ENCODE peak calls at places on chromosomes 2 and 18, in seven cellular contexts. H is small intestine, J is colonic mucosa, I is iPS DF 6.9, W is right cardiac atrium, G is GM23338, A is pancreas. R is an unnamed sample. For H3K4me1, the result is how much of the 10 kb centered on the place peaks cover.

GRCh38 chr18:29285471-29285870 is 1108.5 kb upstream of the CDH2 start:
- DNase-seq in H (no peak), I (no peak), A (no peak), W (no peak), J (no peak), G (no peak), R (no peak)

GRCh38 chr2:186991766-186992417 is 142.9 kb upstream of the ZSWIM2 start:
- DNase-seq in H (no peak), W (no peak), G (no peak), J (no peak), I (no peak), A (no peak), R (no peak)

GRCh38 chr18:40079786-40080185 is 1875.2 kb upstream of the PIK3C3 start:
- DNase-seq in G (no peak), I (no peak), W (no peak), J (no peak), H (no peak), A (no peak), R (no peak)

GRCh38 chr2:103788875-103789715 is 1027.3 kb downstream of the TMEM182 start:
- DNase-seq in G (peak), A (peak), I (peak), H (peak), J (no peak), W (no peak), R (no peak)

GRCh38 chr18:801137-801536 is 10.9 kb downstream of the YES1 start:
- DNase-seq in G (no peak), A (no peak), H (no peak), I (no peak), W (no peak), J (no peak), R (no peak)

GRCh38 chr2:40118622-40119021 is 333.3 kb downstream of the SLC8A1 start:
- DNase-seq in A (no peak), H (peak), J (peak), G (no peak), W (no peak), I (no peak), R (no peak)

GRCh38 chr2:26150243-26150642 is 22.6 kb upstream of the GAREM2 start:
- DNase-seq in H (no peak), I (no peak), G (no peak), J (no peak), W (no peak), A (no peak), R (no peak)

GRCh38 chr2:180021850-180022249 is 14.8 kb upstream of the CWC22 start:
- DNase-seq in I (no peak), G (no peak), J (no peak), H (no peak), W (no peak), A (no peak), R (no peak)

GRCh38 chr2:170679607-170680079 is 35.5 kb upstream of the SP5 start:
- DNase-seq in A (no peak), H (peak), G (peak), W (no peak), I (no peak), J (peak), R (no peak)

GRCh38 chr2:144849612-144850011 is 329.7 kb upstream of the ZEB2 start:
- DNase-seq in J (no peak), A (no peak), W (no peak), G (no peak), I (no peak), H (peak), R (no peak)

GRCh38 chr2:190867182-190867581 is 13.4 kb upstream of the GLS start:
- DNase-seq in A (no peak), J (no peak), H (no peak), W (no peak), I (no peak), G (no peak), R (no peak)

GRCh38 chr2:20438334-20439192 is 8.3 kb upstream of the RHOB start:
- DNase-seq in W (no peak), I (no peak), G (no peak), J (no peak), H (peak), A (peak), R (no peak)

GRCh38 chr2:132439703-132440398 is 23.2 kb downstream of the GPR39 start:
- DNase-seq in G (no peak), I (no peak), J (no peak), W (no peak), A (no peak), H (no peak), R (no peak)

GRCh38 chr2:142525720-142526119 is 351.7 kb upstream of the KYNU start:
- DNase-seq in W (no peak), A (no peak), G (no peak), H (no peak), J (no peak), I (no peak), R (no peak)

GRCh38 chr2:146944601-146945000 is 900.2 kb upstream of the ACVR2A start:
- DNase-seq in W (no peak), J (no peak), I (no peak), G (no peak), A (no peak), H (no peak), R (no peak)

GRCh38 chr2:11583840-11584529 is 50.1 kb downstream of the GREB1 start:
- DNase-seq in I (no peak), A (peak), H (peak), J (peak), G (peak), W (peak), R (peak)

GRCh38 chr2:26609839-26610277 is 31.3 kb downstream of the CIB4 start:
- DNase-seq in I (no peak), W (no peak), J (no peak), G (no peak), A (no peak), H (no peak), R (no peak)

GRCh38 chr18:7417742-7418141 is 149.4 kb upstream of the PTPRM start:
- DNase-seq in G (no peak), W (no peak), I (no peak), A (no peak), J (no peak), H (no peak), R (no peak)

GRCh38 chr2:11129598-11130449 is 25.4 kb upstream of the SLC66A3 start:
- DNase-seq in W (peak), G (peak), J (peak), A (peak), H (peak), I (no peak), R (peak)

GRCh38 chr2:200380833-200381542 is 74.5 kb downstream of the SPATS2L start:
- DNase-seq in H (no peak), I (no peak), J (no peak), W (no peak), G (no peak), A (no peak), R (no peak)

GRCh38 chr2:164839914-164840457 is 1.6 kb downstream of the COBLL1 start:
- DNase-seq in G (no peak), J (no peak), H (peak), A (peak), W (no peak), I (no peak), R (no peak)
- H3K4me3 ChIP-seq in G (peak), J (peak), H (peak), A (peak), W (peak), I (no peak), R (no peak)

DNA sequence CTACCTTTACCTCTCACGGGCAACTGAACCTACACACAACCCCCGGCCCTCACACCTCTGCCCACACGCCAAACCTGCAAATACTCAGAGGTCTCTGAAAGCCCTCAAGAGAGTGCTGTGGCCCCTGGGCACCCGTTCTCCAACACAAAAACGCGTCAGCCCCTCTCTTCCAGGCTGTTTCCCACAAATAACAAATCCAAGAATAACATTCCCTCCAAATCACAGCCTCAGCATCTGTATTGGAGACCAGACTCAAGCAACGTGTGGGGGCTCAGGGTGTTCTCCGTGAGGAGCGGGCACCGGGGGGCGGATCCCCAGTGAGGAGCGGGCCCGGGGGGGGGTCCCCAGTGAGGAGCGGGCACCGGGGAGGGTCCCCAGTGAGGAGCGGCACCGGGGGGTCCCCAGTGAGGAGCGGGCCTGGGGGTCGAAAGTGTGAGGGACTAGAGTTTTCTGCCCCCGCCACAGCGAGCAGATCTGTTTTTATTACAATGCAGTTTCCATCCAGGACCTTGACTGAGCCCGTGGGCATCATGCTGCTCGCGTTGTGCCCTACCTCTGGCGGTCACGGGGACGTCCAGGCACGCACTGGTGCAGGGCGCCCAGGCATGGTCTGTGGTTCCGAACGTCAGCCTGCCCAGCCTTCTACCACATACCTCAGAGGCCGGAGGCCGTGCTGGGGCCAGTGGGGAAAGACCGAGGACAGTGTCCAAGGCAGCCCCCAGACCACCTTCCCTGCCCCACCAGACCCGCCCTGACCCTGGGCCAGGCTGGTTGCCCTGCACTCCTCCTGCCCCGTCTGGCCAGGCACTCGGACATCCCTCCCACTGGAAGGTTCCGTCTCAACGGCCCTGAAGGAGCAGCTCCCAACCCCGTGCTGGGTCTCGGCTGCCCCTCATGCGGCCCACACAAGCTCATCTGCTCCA is 33.1 kb downstream of the SLC66A2 start:
- DNase-seq in J (no peak), W (no peak), I (no peak), H (no peak), G (no peak), A (peak), R (no peak)
- H3K4me1 ChIP-seq in J (under half), W (under half), I (under half), H (under half), G (under half), A (under half), R (under half)

GRCh38 chr2:172106128-172106961 is 3.6 kb upstream of the DLX2 start:
- DNase-seq in H (peak), W (peak), J (no peak), I (no peak), G (peak), A (peak), R (peak)

GRCh38 chr2:172109670-172110421 is 7.1 kb upstream of the DLX2 start:
- DNase-seq in G (peak), A (no peak), J (no peak), I (no peak), W (peak), H (peak), R (peak)

GRCh38 chr2:172108587-172108930 is 5.9 kb upstream of the DLX2 start:
- DNase-seq in H (no peak), J (no peak), A (no peak), I (no peak), G (peak), W (no peak), R (no peak)

GRCh38 chr2:172109256-172109655 is 6.6 kb upstream of the DLX2 start:
- DNase-seq in G (peak), H (no peak), W (no peak), J (no peak), I (no peak), A (no peak), R (no peak)

DNA sequence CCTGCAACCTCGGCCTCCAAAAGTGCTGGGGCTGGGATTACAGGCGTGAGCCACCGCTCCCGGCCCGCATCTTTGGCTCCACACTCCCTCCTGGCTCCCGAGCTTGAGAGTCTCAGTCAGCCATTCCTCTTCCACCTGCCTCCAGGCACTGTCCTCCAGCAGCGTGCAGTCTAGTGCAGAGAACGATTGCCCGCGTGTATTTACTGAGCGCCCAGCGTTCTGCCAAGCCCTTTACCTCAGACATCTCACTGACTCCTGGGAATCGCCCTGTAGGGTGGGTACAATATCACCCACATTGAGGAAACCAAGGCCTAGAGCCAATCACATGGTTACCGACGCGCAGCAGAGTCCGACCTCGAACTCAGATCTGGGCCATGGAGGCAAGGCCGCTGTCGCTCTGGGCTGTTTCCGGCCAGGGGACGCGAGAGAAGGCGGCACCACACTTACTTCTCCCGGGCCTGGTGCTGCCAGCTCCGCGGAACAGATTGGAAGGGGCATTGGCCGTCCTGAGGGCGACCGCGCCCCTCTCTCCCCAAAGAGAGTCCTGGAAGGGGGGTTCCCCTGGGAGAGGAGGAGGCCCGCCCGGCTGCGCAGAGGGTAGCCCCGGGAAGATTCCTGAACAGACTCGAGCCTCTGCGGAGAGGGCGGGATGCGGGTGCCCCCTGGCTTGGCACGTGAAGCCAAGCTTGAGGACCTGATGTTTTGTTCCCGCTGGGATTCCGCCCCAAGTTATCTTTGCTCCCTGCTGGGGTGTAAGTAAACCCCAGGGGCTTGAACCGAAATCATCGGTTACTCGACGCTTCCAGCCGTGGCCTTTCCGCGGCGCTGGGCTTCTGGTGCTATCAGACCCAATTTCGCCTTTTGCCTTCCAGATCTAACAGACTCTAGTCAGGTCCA is 5.2 kb upstream of the DLX2 start:
- DNase-seq in I (no peak), A (no peak), W (peak), J (no peak), H (no peak), G (peak), R (no peak)
- H3K4me3 ChIP-seq in I (no peak), A (no peak), W (no peak), J (no peak), H (no peak), G (peak), R (no peak)

GRCh38 chr2:101516833-101517690 is 42.1 kb upstream of the RFX8 start:
- DNase-seq in G (no peak), W (no peak), I (no peak), A (no peak), J (no peak), H (peak), R (no peak)

GRCh38 chr2:101515512-101515911 is 40.6 kb upstream of the RFX8 start:
- DNase-seq in G (no peak), A (no peak), I (no peak), J (no peak), H (no peak), W (peak), R (no peak)

GRCh38 chr2:101518470-101519172 is 43.7 kb upstream of the RFX8 start:
- DNase-seq in A (peak), I (no peak), H (peak), J (peak), G (peak), W (peak), R (no peak)

GRCh38 chr2:101517753-101518152 is 42.8 kb upstream of the RFX8 start:
- DNase-seq in J (no peak), G (peak), H (peak), W (no peak), I (peak), A (no peak), R (no peak)

GRCh38 chr2:101516349-101516748 is 41.4 kb upstream of the RFX8 start:
- DNase-seq in G (peak), A (no peak), I (no peak), J (no peak), W (no peak), H (no peak), R (no peak)
- H3K4me1 ChIP-seq in G (under half), A (under half), I (under half), J (under half), W (under half), H (under half), R (under half)

DNA sequence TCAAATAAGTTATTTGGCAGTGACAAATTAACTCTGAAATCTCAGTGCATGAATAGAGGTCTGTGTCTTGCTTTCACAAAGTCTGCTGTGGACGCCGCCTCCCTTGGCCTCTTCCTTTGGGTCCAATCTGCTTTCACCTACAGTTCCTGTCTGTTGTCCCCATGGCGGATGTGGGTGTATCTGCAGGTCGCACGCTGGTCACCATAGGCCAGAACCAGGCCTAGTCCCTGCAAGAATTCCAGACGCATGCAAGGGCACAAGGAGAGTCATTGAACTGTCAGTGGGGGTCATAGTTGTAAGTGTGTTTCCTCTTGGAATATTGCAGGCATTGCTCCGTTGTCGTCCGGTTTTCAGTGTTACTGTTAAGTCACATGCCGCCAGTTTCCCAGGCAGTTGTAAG is 7.4 kb downstream of the SOCS6 start:
- DNase-seq in A (peak), G (no peak), J (no peak), H (no peak), W (peak), I (no peak), R (no peak)
- H3K4me3 ChIP-seq in A (no peak), G (no peak), J (no peak), H (no peak), W (no peak), I (no peak), R (no peak)

GRCh38 chr2:53913721-53914120 is 54.0 kb upstream of the GPR75 start:
- DNase-seq in H (no peak), I (no peak), A (no peak), W (no peak), G (no peak), J (no peak), R (no peak)

GRCh38 chr2:53907582-53907981 is 47.8 kb upstream of the GPR75 start:
- DNase-seq in I (no peak), W (no peak), G (no peak), A (no peak), J (no peak), H (no peak), R (no peak)

DNA sequence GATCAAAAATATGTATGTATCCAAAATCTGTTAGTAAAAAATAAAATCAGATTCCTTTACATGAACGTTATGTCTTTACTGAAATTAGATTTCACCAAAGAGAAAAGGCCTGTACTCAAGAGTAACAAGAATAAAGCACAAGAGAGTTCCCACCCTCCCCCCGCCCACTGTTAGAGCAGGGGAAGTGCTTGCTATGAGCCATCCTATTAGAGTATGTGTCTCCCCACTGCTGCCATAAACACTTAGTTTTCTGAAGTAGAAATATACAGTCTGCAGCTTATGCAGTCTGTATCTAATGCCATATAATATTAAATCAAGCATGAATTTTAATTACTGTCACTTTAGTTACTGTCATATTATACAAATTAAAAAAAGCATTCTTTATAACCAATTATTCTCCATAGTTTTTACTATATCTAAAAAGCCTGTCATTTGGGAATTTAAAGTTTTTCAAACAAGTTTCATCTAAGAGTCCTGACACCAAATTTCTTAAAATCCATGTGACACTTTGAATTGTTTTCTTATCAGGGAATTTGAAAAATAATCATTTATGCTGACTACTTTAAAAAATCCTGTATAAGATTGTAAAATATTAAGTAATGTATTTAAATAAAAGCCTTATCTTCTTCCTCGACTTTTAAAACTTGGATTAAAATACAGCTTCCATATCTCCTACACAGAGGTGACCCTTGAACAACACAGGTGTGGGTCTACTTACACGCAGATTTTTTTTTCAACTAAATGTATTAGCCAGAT is 51.8 kb upstream of the GPR75 start:
- DNase-seq in A (no peak), W (no peak), J (no peak), G (peak), H (no peak), I (no peak), R (no peak)
- H3K4me1 ChIP-seq in A (under half), W (under half), J (under half), G (under half), H (under half), I (under half), R (under half)

DNA sequence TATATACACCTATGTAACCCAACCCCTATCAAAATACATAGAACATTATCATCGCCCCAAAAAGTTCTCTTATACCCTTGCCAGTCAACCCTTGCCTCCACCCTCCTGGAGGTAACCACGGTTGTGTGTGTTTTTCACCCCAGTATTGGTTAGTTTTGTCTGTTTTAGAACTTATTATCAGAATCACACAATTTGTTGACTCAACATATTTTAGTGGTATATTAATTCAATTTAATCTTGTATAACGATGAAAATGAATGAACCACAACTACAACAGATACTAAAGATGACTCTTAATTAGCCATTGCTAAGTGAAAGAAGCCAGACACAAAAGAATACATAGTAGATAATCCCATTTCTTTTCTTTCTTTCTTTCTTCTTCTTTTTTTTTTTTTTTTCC is 19.3 kb downstream of the ACOXL start:
- DNase-seq in I (no peak), J (no peak), A (no peak), H (no peak), G (no peak), W (no peak), R (no peak)
- H3K4me3 ChIP-seq in I (no peak), J (no peak), A (no peak), H (no peak), G (no peak), W (no peak), R (no peak)

DNA sequence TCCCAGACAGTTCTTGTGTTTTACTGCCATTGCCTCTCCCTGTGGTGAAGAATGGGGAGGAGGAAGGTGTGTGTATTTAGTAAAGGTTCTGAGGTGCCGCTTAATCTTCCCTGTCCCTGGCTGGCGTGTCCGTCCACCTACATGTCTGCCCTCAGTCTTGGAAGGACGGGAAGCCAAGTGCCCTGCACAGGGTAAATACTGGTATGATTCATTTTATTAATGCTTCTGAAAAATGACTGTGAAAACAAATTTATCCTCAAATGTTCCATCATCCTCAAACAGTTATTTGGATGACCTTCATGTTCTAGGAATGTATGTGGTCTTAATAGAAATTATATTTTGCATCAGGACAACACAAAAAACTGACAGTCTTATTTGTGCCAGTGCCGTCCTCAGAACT is 6.6 kb downstream of the EPAS1 start:
- DNase-seq in W (no peak), I (no peak), G (no peak), J (no peak), H (no peak), A (no peak), R (no peak)
- H3K4me1 ChIP-seq in W (under half), I (under half), G (under half), J (under half), H (under half), A (under half), R (under half)